ENCODE peak calls at places on chromosome 12, in six cellular contexts. L, P, R, V, M and W are unnamed samples.

GRCh38 chr12:85755760-85756159 is 80.4 kb downstream of the RASSF9 start:
- DNase-seq in V (no peak), R (no peak), P (peak), L (no peak), M (no peak), W (no peak)

GRCh38 chr12:86777335-86777734 is 521.1 kb upstream of the MGAT4C start:
- DNase-seq in R (no peak), V (peak), P (no peak), M (no peak), L (no peak), W (no peak)

GRCh38 chr12:49543221-49543913 is 4.5 kb downstream of the KCNH3 start:
- DNase-seq in P (no peak), V (no peak), R (no peak), M (no peak), L (no peak), W (no peak)

GRCh38 chr12:116067892-116068291 is 209.6 kb downstream of the MED13L start:
- DNase-seq in L (no peak), R (no peak), P (peak), M (no peak), V (no peak), W (no peak)

GRCh38 chr12:108839890-108840230 is 17.5 kb downstream of the SSH1 start:
- DNase-seq in P (no peak), R (no peak), L (no peak), V (peak), M (no peak), W (no peak)

GRCh38 chr12:43291516-43291915 is 260.5 kb downstream of the ADAMTS20 start:
- DNase-seq in M (no peak), R (no peak), L (no peak), P (peak), V (peak), W (no peak)

GRCh38 chr12:23611320-23611719 is 338.1 kb downstream of the SOX5 start:
- DNase-seq in R (no peak), V (peak), M (no peak), P (peak), L (no peak), W (no peak)

GRCh38 chr12:57247041-57247440 is 3.9 kb downstream of the STAC3 start:
- DNase-seq in M (no peak), L (no peak), R (no peak), P (no peak), V (no peak), W (no peak)

GRCh38 chr12:39405580-39405979 is 37.3 kb downstream of the KIF21A start:
- DNase-seq in R (no peak), M (no peak), V (no peak), P (no peak), L (no peak), W (no peak)

GRCh38 chr12:131603106-131604033 is 107.5 kb upstream of the SFSWAP start:
- DNase-seq in P (no peak), V (no peak), M (no peak), L (no peak), R (no peak), W (no peak)

GRCh38 chr12:130596241-130596640 is 119.9 kb downstream of the RIMBP2 start:
- DNase-seq in L (no peak), V (no peak), M (no peak), P (no peak), R (no peak), W (no peak)

GRCh38 chr12:64943686-64944085 is 119.2 kb downstream of the TBC1D30 start:
- DNase-seq in P (peak), R (no peak), M (no peak), L (no peak), V (peak), W (no peak)

GRCh38 chr12:76268267-76268666 is 79.9 kb downstream of the BBS10 start:
- DNase-seq in M (no peak), L (no peak), R (no peak), V (peak), P (no peak), W (no peak)

GRCh38 chr12:109539508-109539907 is 33.8 kb downstream of the MMAB start:
- DNase-seq in R (no peak), M (no peak), P (peak), V (peak), L (no peak), W (no peak)

GRCh38 chr12:15230751-15231150 is 9.5 kb upstream of the RERG start:
- DNase-seq in P (peak), L (no peak), R (no peak), M (no peak), V (no peak), W (no peak)

GRCh38 chr12:468671-469389 is 9.1 kb downstream of the B4GALNT3 start:
- DNase-seq in V (peak), L (no peak), P (peak), R (no peak), M (no peak), W (no peak)

GRCh38 chr12:28114488-28114887 is 75.8 kb upstream of the CCDC91 start:
- DNase-seq in P (peak), R (no peak), L (no peak), V (peak), M (no peak), W (no peak)

GRCh38 chr12:75162845-75163244 is 46.8 kb downstream of the KCNC2 start:
- DNase-seq in M (no peak), R (no peak), V (no peak), P (no peak), L (no peak), W (no peak)

GRCh38 chr12:93135286-93136239 is 206.5 kb upstream of the EEA1 start:
- DNase-seq in M (no peak), L (no peak), V (peak), R (no peak), P (no peak), W (no peak)

GRCh38 chr12:117096643-117097042 is 2.6 kb downstream of the TESC start:
- DNase-seq in P (no peak), V (no peak), M (no peak), L (no peak), R (no peak), W (no peak)

GRCh38 chr12:108103517-108103916 is 25.6 kb upstream of the WSCD2 start:
- DNase-seq in V (no peak), P (no peak), L (no peak), M (no peak), R (no peak), W (no peak)

GRCh38 chr12:132522586-132523380 is 32.8 kb downstream of the FBRSL1 start:
- DNase-seq in M (no peak), L (no peak), V (no peak), R (no peak), P (no peak), W (no peak)

GRCh38 chr12:6272300-6273208 is 37.9 kb upstream of the PLEKHG6 start:
- DNase-seq in L (no peak), R (no peak), P (no peak), M (no peak), V (peak), W (no peak)

GRCh38 chr12:1351926-1352325 is 242.5 kb downstream of the FBXL14 start:
- DNase-seq in V (no peak), M (no peak), R (no peak), P (peak), L (no peak), W (no peak)

GRCh38 chr12:108772247-108772646 is 40.9 kb upstream of the CORO1C start:
- DNase-seq in V (no peak), R (no peak), L (no peak), M (no peak), P (no peak), W (no peak)

GRCh38 chr12:6968426-6968825 is 2.0 kb downstream of the PHB2 start:
- DNase-seq in V (no peak), R (no peak), P (no peak), L (no peak), M (no peak), W (no peak)

GRCh38 chr12:14482886-14483285 is 84.8 kb downstream of the PLBD1 start:
- DNase-seq in P (no peak), M (no peak), R (no peak), L (no peak), V (no peak), W (no peak)

GRCh38 chr12:66603981-66604380 is 74.9 kb downstream of the GRIP1 start:
- DNase-seq in V (no peak), L (no peak), M (no peak), P (no peak), R (no peak), W (no peak)